ENCODE peak calls at places on chromosomes 7 and 10, in nine cellular contexts. W, J, U, L, O, N, B, Q and P are unnamed samples.

GRCh38 chr10:51895209-51895608 is 195.8 kb upstream of the CSTF2T start:
- DNase-seq in W (no peak), J (peak), U (no peak), L (no peak), O (no peak), N (no peak), B (no peak), Q (no peak), P (peak)

GRCh38 chr7:97405842-97406241 is 288.3 kb downstream of the SDHAF3 start:
- DNase-seq in W (no peak), J (no peak), U (no peak), L (no peak), O (no peak), N (no peak), B (no peak), Q (no peak), P (no peak)

GRCh38 chr7:149823191-149823630 is 15.0 kb upstream of the ZNF862 start:
- DNase-seq in W (no peak), J (no peak), U (no peak), L (no peak), O (no peak), N (no peak), B (no peak), Q (no peak), P (no peak)

GRCh38 chr10:112446055-112446854 is 459 bp downstream of the ZDHHC6 start:
- DNase-seq in W (no peak), J (no peak), U (no peak), L (no peak), O (no peak), N (no peak), B (no peak), Q (no peak), P (no peak)

GRCh38 chr10:71246591-71247143 is 34.3 kb downstream of the UNC5B start:
- DNase-seq in W (no peak), J (peak), U (no peak), L (no peak), O (no peak), N (peak), B (no peak), Q (no peak), P (no peak)

GRCh38 chr10:80537086-80537704 is 507 bp upstream of the SH2D4B start:
- DNase-seq in W (no peak), J (no peak), U (no peak), L (peak), O (no peak), N (no peak), B (no peak), Q (peak), P (no peak)

GRCh38 chr7:155590215-155591023 is 44.1 kb upstream of the CNPY1 start:
- DNase-seq in W (peak), J (no peak), U (no peak), L (no peak), O (no peak), N (no peak), B (no peak), Q (peak), P (no peak)

GRCh38 chr7:91659096-91659495 is 221.4 kb downstream of the MTERF1 start:
- DNase-seq in W (no peak), J (no peak), U (no peak), L (no peak), O (no peak), N (no peak), B (no peak), Q (no peak), P (no peak)